ENCODE peak calls at places on chromosomes 4 and X, in four cellular contexts. L is brain microvascular endothelial cell, Y is fibroblast of lung, P is body of pancreas. N is an unnamed sample.

GRCh38 chr4:84814100-84814750 is 152.3 kb downstream of the WDFY3 start:
- DNase-seq in L (peak; percentile 94), Y (peak; percentile 91), P (no peak), N (peak; percentile 58)

GRCh38 chr4:176387571-176387970 is 67.8 kb downstream of the SPCS3 start:
- DNase-seq in L (no peak), Y (peak; percentile 88), P (no peak), N (peak; percentile 65)

GRCh38 chr4:77385124-77385969 is 220.3 kb upstream of the CXCL13 start:
- DNase-seq in L (peak; percentile 69), Y (peak; percentile 77), P (peak; percentile 76), N (peak; percentile 70)

GRCh38 chr4:88043001-88043400 is 35.6 kb downstream of the PKD2 start:
- DNase-seq in L (no peak), Y (no peak), P (no peak), N (no peak)

GRCh38 chr4:152981278-152981677 is 45.2 kb downstream of the FHDC1 start:
- DNase-seq in L (no peak), Y (no peak), P (no peak), N (peak; percentile 29)

GRCh38 chrX:65407157-65407626 is 127.4 kb downstream of the LAS1L start:
- DNase-seq in L (no peak), Y (no peak), P (no peak), N (no peak)

GRCh38 chrX:9182041-9182440 is 148.1 kb upstream of the FAM9B start:
- DNase-seq in L (no peak), Y (no peak), P (no peak), N (no peak)

GRCh38 chr4:11487876-11488545 is 59.3 kb upstream of the HS3ST1 start:
- DNase-seq in L (no peak), Y (peak; percentile 56), P (no peak), N (peak; percentile 31)

GRCh38 chr4:10101559-10102192 is 14.9 kb downstream of the WDR1 start:
- DNase-seq in L (no peak), Y (peak; percentile 44), P (no peak), N (no peak)

GRCh38 chrX:81779701-81780100 is 577.8 kb downstream of the SH3BGRL start:
- DNase-seq in L (no peak), Y (no peak), P (no peak), N (no peak)

GRCh38 chrX:23902419-23902818 is 5.3 kb downstream of the APOO start:
- DNase-seq in L (peak; percentile 50), Y (peak; percentile 80), P (no peak), N (no peak)
- H3K4me3 ChIP-seq in L (no peak overlapping the region), Y (peak overlapping the region; percentile 14), P (no peak overlapping the region), N (no peak overlapping the region)

GRCh38 chrX:12962041-12962504 is 12.8 kb upstream of the TMSB4X start:
- DNase-seq in L (no peak), Y (no peak), P (no peak), N (no peak)

GRCh38 chrX:12965390-12965940 is 9.4 kb upstream of the TMSB4X start:
- DNase-seq in L (no peak), Y (no peak), P (no peak), N (no peak)

GRCh38 chrX:12958461-12958860 is 16.4 kb upstream of the TMSB4X start:
- DNase-seq in L (no peak), Y (no peak), P (no peak), N (no peak)

GRCh38 chrX:12958059-12958458 is 16.9 kb upstream of the TMSB4X start:
- DNase-seq in L (no peak), Y (no peak), P (no peak), N (no peak)

DNA sequence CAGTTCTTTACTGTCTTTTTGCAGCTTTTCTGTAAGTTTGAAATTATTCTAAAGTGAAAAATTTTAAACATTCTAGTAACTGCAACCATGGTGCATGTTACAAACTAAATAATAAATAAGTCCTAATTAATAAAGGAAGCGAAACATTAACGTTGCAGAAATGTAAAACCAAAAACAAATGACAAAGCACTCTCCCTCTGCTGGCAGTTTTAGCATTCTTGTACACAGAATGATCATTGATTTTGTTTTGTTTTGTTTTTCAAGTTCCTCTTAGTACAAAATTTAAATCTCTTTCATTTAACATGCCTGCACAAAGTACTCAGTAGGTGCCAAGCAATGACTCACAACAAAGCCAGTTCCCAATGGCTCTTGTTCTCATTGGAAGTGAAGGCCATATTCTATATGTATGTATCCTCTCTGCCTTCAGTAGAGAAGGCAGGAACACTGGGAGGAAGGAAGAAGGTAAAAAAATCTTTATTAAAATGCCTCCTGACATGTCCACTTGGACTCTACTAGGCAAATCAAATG is 13.7 kb upstream of the TMSB4X start:
- DNase-seq in L (no peak), Y (no peak), P (no peak), N (no peak)
- TF ChIP-seq CTCF in L (no peak), Y (no peak), P (no peak), N (no peak)

DNA sequence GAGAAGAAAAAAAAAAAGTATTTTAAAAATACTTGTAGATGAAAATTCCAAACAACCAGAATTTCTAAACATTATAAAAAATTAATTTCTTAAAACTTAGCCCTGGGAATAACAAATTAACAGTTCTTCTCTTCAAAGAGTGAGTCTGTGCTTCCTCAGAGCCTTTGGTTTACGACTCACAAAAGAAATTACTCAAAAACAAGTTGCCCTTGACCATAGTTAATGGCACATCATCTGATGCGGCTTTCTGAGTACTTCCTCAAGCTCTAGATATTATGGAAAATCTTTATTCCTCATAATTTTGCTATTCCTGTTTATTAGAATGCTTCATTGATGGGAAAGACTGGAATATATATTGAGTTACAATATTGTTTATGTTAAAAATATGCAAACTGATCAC is 23.7 kb downstream of the TAPT1 start:
- DNase-seq in L (no peak), Y (no peak), P (no peak), N (no peak)
- H3K4me3 ChIP-seq in L (no peak overlapping the region), Y (no peak overlapping the region), P (no peak overlapping the region), N (no peak overlapping the region)

DNA sequence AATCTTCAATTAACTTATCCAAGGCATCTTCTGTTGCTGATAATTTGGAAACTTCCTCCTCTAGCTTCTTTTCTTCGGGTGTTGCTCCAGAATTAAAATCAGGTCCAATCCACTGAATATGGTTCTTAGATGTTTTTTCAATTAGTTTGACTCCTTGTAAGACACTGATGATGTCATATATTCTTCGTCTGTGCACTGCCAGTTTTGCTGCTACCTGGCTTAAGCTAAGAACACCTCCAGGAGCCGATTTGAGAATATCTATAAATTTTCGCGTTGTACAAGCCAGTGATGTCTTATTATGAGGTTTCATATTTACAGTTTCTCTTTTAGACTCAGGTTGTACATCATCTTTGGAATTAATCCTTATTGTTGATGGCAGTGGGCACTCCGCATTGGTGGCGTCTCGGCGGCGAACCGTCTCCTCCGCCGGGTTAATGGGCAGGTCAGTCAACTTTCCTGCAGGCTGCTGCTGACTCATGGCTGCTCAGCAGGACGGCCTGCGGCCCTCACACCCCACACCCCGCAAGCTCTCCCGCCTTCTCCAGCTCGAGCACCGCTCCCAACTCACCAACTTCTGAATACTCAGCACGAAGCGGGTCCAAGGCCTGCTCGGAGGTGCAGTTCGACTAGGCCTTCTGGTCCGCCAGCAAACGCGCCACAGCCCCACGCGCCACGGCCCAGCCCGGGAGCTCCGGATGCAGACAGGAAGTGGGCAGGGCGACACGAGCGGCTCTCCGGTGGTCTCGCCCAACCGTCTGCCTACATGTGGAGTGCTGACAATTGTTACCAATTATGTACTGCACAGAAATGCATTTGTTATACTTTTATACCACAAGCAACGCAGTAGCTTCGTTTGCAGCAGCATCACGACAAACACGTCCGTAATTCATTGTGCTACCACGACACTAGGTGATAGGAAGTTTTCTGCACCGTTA is 49.2 kb upstream of the FHL1 start:
- DNase-seq in L (no peak), Y (no peak), P (no peak), N (no peak)
- TF ChIP-seq CTCF in L (no peak), Y (no peak), P (no peak), N (no peak)

DNA sequence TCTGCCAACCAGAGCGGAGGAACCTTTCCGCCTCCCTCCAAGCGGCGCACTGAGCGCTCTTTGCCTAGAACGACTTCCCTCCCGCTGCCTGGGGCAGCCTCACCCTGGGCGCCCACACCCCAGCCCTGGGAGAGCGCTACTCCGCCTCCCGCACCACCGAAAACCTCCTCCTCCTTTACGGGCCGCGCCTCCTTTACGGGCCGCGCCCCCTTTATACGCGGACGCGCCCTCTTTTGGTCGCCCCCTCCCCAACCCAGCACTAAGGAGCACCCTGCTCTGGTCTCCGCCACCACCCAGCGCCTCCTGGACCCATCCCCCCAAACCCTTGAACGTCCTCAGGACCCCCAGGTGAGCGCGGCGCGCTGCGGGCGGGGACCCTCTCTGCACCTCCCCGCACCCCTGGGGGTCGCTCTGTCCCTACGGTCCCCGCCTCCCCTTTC is 586 bp upstream of the NSG1 start:
- DNase-seq in L (no peak), Y (no peak), P (no peak), N (no peak)
- H3K4me3 ChIP-seq in L (peak overlapping the region; percentile 27), Y (peak overlapping the region; percentile 41), P (no peak overlapping the region), N (peak overlapping the region; percentile 39)

GRCh38 chr4:140395668-140396067 is 22.2 kb downstream of the SCOC start:
- DNase-seq in L (no peak), Y (no peak), P (no peak), N (no peak)
- TF ChIP-seq CTCF in L (no peak), Y (no peak), P (no peak), N (no peak)